ENCODE peak calls at places on chromosomes 4 and X, in eight cellular contexts. B, Z, K, C, M, X, W and F are unnamed samples.
A peak's percentile ranks its signal among the peaks of the same experiment; 100 is the strongest.

GRCh38 chr4:137510866-137511265 is 21.4 kb downstream of the PCDH18 start:
- DNase-seq in K (peak; percentile 96), M (no peak), W (no peak), Z (no peak), C (no peak), B (peak; percentile 54), X (peak; percentile 58), F (no peak)

GRCh38 chr4:60656171-60656570 is 544.0 kb upstream of the ADGRL3 start:
- DNase-seq in W (no peak), K (peak; percentile 13), M (no peak), Z (no peak), X (no peak), B (no peak), C (no peak), F (no peak)

GRCh38 chr4:136643416-136643815 is 888.9 kb downstream of the PCDH18 start:
- DNase-seq in X (peak; percentile 16), B (no peak), K (no peak), W (no peak), Z (no peak), C (no peak), M (no peak), F (no peak)

GRCh38 chrX:134599173-134599914 is 58.9 kb downstream of the PLAC1 start:
- DNase-seq in K (peak; percentile 63), Z (no peak), M (no peak), W (no peak), X (no peak), B (no peak), C (no peak), F (no peak)

GRCh38 chrX:121244511-121244910 is 197.1 kb downstream of the GLUD2 start:
- DNase-seq in B (no peak), C (no peak), K (no peak), X (no peak), W (no peak), Z (no peak), M (no peak), F (no peak)

GRCh38 chr4:128615197-128615596 is 194.3 kb upstream of the JADE1 start:
- DNase-seq in Z (no peak), C (no peak), M (peak; percentile 68), K (no peak), X (no peak), W (no peak), B (no peak), F (no peak)

GRCh38 chr4:95289028-95289634 is 259.6 kb downstream of the UNC5C start:
- DNase-seq in M (no peak), K (peak; percentile 16), X (peak; percentile 72), B (peak; percentile 20), Z (no peak), C (no peak), W (no peak), F (no peak)

GRCh38 chrX:150693782-150694574 is 782 bp downstream of the MTMR1 start:
- DNase-seq in M (peak; percentile 78), X (peak; percentile 95), C (peak; percentile 59), Z (peak; percentile 52), B (peak; percentile 65), K (peak; percentile 79), W (peak; percentile 52), F (peak; percentile 62)

GRCh38 chr4:85200106-85200505 is 233.6 kb upstream of the WDFY3 start:
- DNase-seq in X (peak; percentile 75), B (no peak), C (no peak), M (no peak), Z (no peak), K (no peak), W (no peak), F (no peak)

GRCh38 chrX:132216806-132217202 is 2.4 kb downstream of the RAP2C start:
- DNase-seq in M (no peak), B (peak; percentile 17), X (peak; percentile 45), K (peak; percentile 43), Z (no peak), C (no peak), W (peak; percentile 20), F (no peak)

GRCh38 chr4:181659202-181659601 is 584.0 kb upstream of the TENM3 start:
- DNase-seq in B (no peak), Z (no peak), M (no peak), K (no peak), W (no peak), C (no peak), X (no peak), F (no peak)

GRCh38 chr4:62474802-62475201 is 1274.7 kb downstream of the ADGRL3 start:
- DNase-seq in M (no peak), Z (no peak), B (no peak), X (peak; percentile 37), C (no peak), W (no peak), K (no peak), F (no peak)

DNA sequence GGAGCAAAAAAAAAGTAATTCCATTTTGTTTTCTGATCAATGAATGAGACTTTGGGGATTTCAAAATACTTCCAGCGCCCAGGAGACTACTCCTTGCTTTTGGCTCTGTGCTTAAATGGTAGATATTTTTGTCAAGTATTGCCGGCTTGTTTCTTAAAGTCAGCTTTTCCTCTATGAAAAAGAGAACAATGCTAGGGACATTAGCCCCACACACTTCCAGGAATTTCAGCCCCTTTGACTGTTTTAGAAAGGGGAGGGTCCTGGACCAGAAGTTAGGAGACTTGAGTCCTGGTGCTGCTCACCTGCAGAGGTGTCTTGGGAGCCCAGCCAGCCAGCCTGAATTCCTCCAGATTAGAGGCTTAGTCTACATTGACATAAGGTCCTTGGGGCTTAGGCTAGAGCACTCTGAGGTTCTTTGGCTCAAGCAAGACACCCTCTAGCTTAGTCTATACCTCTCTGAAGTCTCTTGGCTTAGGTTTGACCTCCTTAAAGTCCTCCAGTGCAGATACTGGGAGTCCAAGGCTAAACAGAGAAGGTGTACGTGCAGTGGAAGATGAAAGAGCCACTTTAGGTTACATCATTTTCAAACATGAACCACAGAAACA is 1.6 kb upstream of the SETD7 start:
- DNase-seq in W (peak; percentile 34), K (no peak), C (no peak), X (no peak), B (no peak), Z (peak; percentile 43), M (no peak), F (no peak)
- H3K4me1 ChIP-seq in W (peaks cover 30% of the 10 kb centered on the region), K (peaks cover 5% of the 10 kb centered on the region), C (peaks cover 39% of the 10 kb centered on the region), X (peaks cover 15% of the 10 kb centered on the region), B (peaks cover 28% of the 10 kb centered on the region), Z (peaks cover 21% of the 10 kb centered on the region), M (peaks cover 33% of the 10 kb centered on the region), F (peaks cover 13% of the 10 kb centered on the region)

GRCh38 chrX:46913710-46914109 is 1.5 kb downstream of the JADE3 start:
- DNase-seq in M (peak; percentile 29), C (peak; percentile 14), K (peak; percentile 29), B (peak; percentile 30), X (peak; percentile 21), Z (peak; percentile 22), W (peak; percentile 20), F (no peak)

GRCh38 chrX:46910415-46910814 is 1.8 kb upstream of the JADE3 start:
- DNase-seq in K (no peak), X (no peak), M (no peak), C (no peak), B (no peak), Z (no peak), W (no peak), F (no peak)

GRCh38 chrX:46916273-46916672 is 4.1 kb downstream of the JADE3 start:
- DNase-seq in C (no peak), Z (no peak), M (no peak), X (no peak), B (no peak), W (no peak), K (no peak), F (no peak)

GRCh38 chrX:46912673-46913491 is 661 bp downstream of the JADE3 start:
- DNase-seq in X (peak; percentile 35), W (peak; percentile 82), B (peak; percentile 66), K (peak; percentile 14), M (peak; percentile 40), C (peak; percentile 65), Z (peak; percentile 30), F (peak; percentile 54)

DNA sequence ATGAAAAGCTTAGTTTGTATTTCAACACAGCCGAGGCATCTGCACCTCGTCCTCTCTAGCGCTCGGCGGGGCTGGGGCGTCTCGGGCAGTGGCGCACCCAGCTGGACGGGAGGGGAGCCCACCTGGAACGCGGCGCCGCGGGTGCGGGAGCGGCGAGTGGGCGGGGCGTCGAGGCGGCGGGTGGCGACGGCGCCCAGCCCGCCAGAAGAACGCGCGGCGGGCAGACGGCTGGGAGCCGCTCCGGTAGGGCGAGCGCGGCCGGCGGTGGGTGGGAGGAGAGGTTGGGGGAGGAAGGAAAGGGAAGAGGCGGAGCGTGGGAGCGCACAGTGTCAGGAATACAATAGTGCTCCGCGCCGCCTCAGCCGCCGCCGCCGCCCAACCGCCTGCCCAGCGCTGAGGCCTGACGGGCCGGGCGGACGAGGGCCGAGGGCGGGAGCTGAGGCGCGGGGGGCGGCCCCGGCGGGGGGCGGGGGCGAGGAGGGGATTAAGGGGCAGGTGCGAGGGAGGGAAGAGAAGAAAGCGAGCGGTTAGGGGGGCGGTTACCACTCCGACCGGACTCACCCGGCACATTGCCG is at the start of gene JADE3:
- DNase-seq in M (peak; percentile 81), Z (peak; percentile 85), K (peak; percentile 56), B (peak; percentile 83), W (peak; percentile 90), C (peak; percentile 84), X (peak; percentile 67), F (no peak)
- TF ChIP-seq CTCF in M (no peak), Z (no peak), K (no peak), B (no peak), W (no peak), C (no peak), X (no peak), F (no peak)

DNA sequence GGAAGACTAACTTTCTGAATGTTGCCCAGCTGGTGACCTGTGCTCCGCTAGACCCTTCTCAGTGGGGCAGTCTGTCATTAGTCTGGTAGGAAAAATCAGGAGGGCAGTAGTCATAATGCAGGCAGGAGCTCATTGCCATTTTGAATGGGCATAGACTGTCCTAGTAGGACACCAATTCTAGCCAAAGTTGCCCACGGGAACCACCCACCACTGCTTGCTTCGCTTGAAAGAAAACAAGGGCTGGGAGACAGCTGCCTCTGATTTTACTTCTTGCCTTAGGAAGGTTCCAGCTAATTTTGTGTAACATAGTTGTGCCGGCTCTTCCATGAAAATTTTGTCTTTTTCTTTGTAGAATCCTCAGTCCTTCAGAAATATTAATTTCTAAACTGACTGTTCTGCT is 23.3 kb downstream of the HOPX start:
- DNase-seq in M (no peak), B (no peak), W (no peak), C (no peak), Z (no peak), K (no peak), X (no peak), F (no peak)
- H3K27me3 ChIP-seq in M (no peaks in the 10 kb centered on the region), B (peaks cover 53% of the 10 kb centered on the region), W (peaks cover 85% of the 10 kb centered on the region), C (peaks cover 67% of the 10 kb centered on the region), Z (no peaks in the 10 kb centered on the region), K (peaks cover 45% of the 10 kb centered on the region), X (peaks cover 41% of the 10 kb centered on the region), F (no peaks in the 10 kb centered on the region)

GRCh38 chr4:158812133-158812532 is 43.3 kb downstream of the FNIP2 start:
- DNase-seq in C (no peak), W (no peak), K (no peak), Z (no peak), B (no peak), X (no peak), M (no peak), F (no peak)

GRCh38 chr4:158810487-158811215 is 41.8 kb downstream of the FNIP2 start:
- DNase-seq in Z (peak; percentile 40), K (peak; percentile 98), W (peak; percentile 17), B (peak; percentile 83), C (no peak), M (peak; percentile 53), X (peak; percentile 87), F (no peak)

GRCh38 chr4:158811216-158811540 is 42.4 kb downstream of the FNIP2 start:
- DNase-seq in M (no peak), K (no peak), B (no peak), X (no peak), C (no peak), Z (no peak), W (no peak), F (no peak)

GRCh38 chr4:158812543-158812942 is 43.7 kb downstream of the FNIP2 start:
- DNase-seq in X (no peak), C (no peak), W (no peak), B (no peak), K (no peak), M (no peak), Z (no peak), F (no peak)

GRCh38 chr4:158811704-158812103 is 42.9 kb downstream of the FNIP2 start:
- DNase-seq in B (no peak), Z (no peak), K (no peak), W (no peak), X (no peak), C (no peak), M (peak; percentile 25), F (no peak)
- H3K4me1 ChIP-seq in B (peaks cover 21% of the 10 kb centered on the region), Z (peaks cover 51% of the 10 kb centered on the region), K (peaks cover 8% of the 10 kb centered on the region), W (no peaks in the 10 kb centered on the region), X (peaks cover 28% of the 10 kb centered on the region), C (peaks cover 65% of the 10 kb centered on the region), M (peaks cover 41% of the 10 kb centered on the region), F (peaks cover 28% of the 10 kb centered on the region)